ENCODE peak calls at places on chromosome 20, in five cellular contexts. V is stimulated activated CD4-positive, alpha-beta T cell treated with anti-CD3 and anti-CD28 coated beads, TNF-alpha, amount 100 ng/mL, for 4 hours; E is fibroblast of pulmonary artery; F is mesendoderm; J is A549. K is an unnamed sample.

GRCh38 chr20:32207626-32208498 is at the start of the genes PLAGL2 and POFUT1:
- DNase-seq in V (peak; percentile 88), E (peak; percentile 86), F (peak; percentile 87), J (peak; percentile 85), K (peak; percentile 89)

GRCh38 chr20:43187476-43188233 is 2.1 kb downstream of the PTPRT start:
- DNase-seq in V (peak; percentile 20), E (peak; percentile 71), F (peak; percentile 52), J (peak; percentile 63), K (peak; percentile 84)

GRCh38 chr20:44309763-44310663 is 989 bp downstream of the FITM2 start:
- DNase-seq in V (no peak), E (peak; percentile 74), F (peak; percentile 74), J (no peak), K (peak; percentile 66)

GRCh38 chr20:54257090-54257816 is 49.4 kb downstream of the PFDN4 start:
- DNase-seq in V (no peak), E (peak; percentile 95), F (peak; percentile 83), J (no peak), K (peak; percentile 86)

GRCh38 chr20:43755390-43755789 is 28.6 kb upstream of the GTSF1L start:
- DNase-seq in V (no peak), E (peak; percentile 70), F (no peak), J (no peak), K (no peak)

GRCh38 chr20:43003318-43003928 is 186.3 kb downstream of the PTPRT start:
- DNase-seq in V (no peak), E (no peak), F (no peak), J (no peak), K (no peak)

GRCh38 chr20:9103955-9104354 is 35.1 kb downstream of the PLCB4 start:
- DNase-seq in V (no peak), E (no peak), F (no peak), J (peak; percentile 42), K (no peak)

GRCh38 chr20:62784497-62784896 is 11.8 kb upstream of the MRGBP start:
- DNase-seq in V (no peak), E (no peak), F (no peak), J (no peak), K (no peak)

GRCh38 chr20:19336601-19337000 is 124.2 kb downstream of the SLC24A3 start:
- DNase-seq in V (no peak), E (no peak), F (no peak), J (no peak), K (no peak)

GRCh38 chr20:34951652-34952051 is 4.0 kb downstream of the GSS start:
- DNase-seq in V (no peak), E (no peak), F (no peak), J (no peak), K (no peak)

GRCh38 chr20:8571660-8572059 is 439.6 kb downstream of the PLCB1 start:
- DNase-seq in V (no peak), E (no peak), F (no peak), J (no peak), K (no peak)

GRCh38 chr20:54470697-54471096 is 4.7 kb upstream of the DOK5 start:
- DNase-seq in V (no peak), E (no peak), F (no peak), J (no peak), K (no peak)

GRCh38 chr20:371755-372542 is 8.6 kb upstream of the TRIB3 start:
- DNase-seq in V (no peak), E (peak; percentile 96), F (peak; percentile 69), J (peak; percentile 96), K (peak; percentile 85)

GRCh38 chr20:47311211-47311610 is 45.3 kb downstream of the ZMYND8 start:
- DNase-seq in V (no peak), E (no peak), F (no peak), J (no peak), K (no peak)

GRCh38 chr20:63325021-63325471 is 32.1 kb downstream of the COL20A1 start:
- DNase-seq in V (no peak), E (no peak), F (no peak), J (no peak), K (no peak)

GRCh38 chr20:24723953-24724352 is 225.1 kb upstream of the CST7 start:
- DNase-seq in V (no peak), E (no peak), F (no peak), J (no peak), K (peak; percentile 46)

GRCh38 chr20:51643390-51643789 is 100.9 kb upstream of the NFATC2 start:
- DNase-seq in V (no peak), E (no peak), F (no peak), J (no peak), K (no peak)

GRCh38 chr20:23528867-23529431 is 38.0 kb downstream of the CST8 start:
- DNase-seq in V (no peak), E (no peak), F (no peak), J (peak; percentile 12), K (peak; percentile 60)

GRCh38 chr20:64049060-64049886 is at the start of gene SOX18:
- DNase-seq in V (no peak), E (peak; percentile 34), F (peak; percentile 69), J (peak; percentile 59), K (no peak)

GRCh38 chr20:53040678-53041674 is 68.8 kb downstream of the TSHZ2 start:
- DNase-seq in V (no peak), E (no peak), F (peak; percentile 13), J (no peak), K (no peak)

GRCh38 chr20:44479643-44480042 is 4.0 kb downstream of the TTPAL start:
- DNase-seq in V (no peak), E (no peak), F (no peak), J (no peak), K (no peak)

GRCh38 chr20:44701116-44701865 is 13.9 kb upstream of the CCN5 start:
- DNase-seq in V (no peak), E (no peak), F (peak; percentile 71), J (no peak), K (no peak)

GRCh38 chr20:58109126-58109880 is 119.2 kb downstream of the ANKRD60 start:
- DNase-seq in V (no peak), E (peak; percentile 14), F (no peak), J (peak; percentile 50), K (no peak)

GRCh38 chr20:59737073-59737691 is 132.8 kb downstream of the PHACTR3 start:
- DNase-seq in V (no peak), E (no peak), F (no peak), J (no peak), K (no peak)

GRCh38 chr20:63737940-63738686 is 1.5 kb upstream of the SLC2A4RG start:
- DNase-seq in V (no peak), E (no peak), F (no peak), J (no peak), K (peak; percentile 62)

GRCh38 chr20:52959125-52959524 is 13.0 kb upstream of the TSHZ2 start:
- DNase-seq in V (no peak), E (no peak), F (peak; percentile 37), J (peak; percentile 20), K (peak; percentile 63)

GRCh38 chr20:645318-646106 is 7.5 kb downstream of the SRXN1 start:
- DNase-seq in V (peak; percentile 54), E (peak; percentile 69), F (peak; percentile 86), J (peak; percentile 87), K (peak; percentile 93)

GRCh38 chr20:1800180-1800579 is 95.0 kb upstream of the SIRPA start:
- DNase-seq in V (no peak), E (no peak), F (no peak), J (no peak), K (no peak)

GRCh38 chr20:49230575-49231211 is 11.5 kb downstream of the DDX27 start:
- DNase-seq in V (no peak), E (no peak), F (peak; percentile 87), J (no peak), K (peak; percentile 98)

GRCh38 chr20:42308980-42309524 is 690.9 kb upstream of the CHD6 start:
- DNase-seq in V (no peak), E (no peak), F (no peak), J (no peak), K (no peak)

GRCh38 chr20:46811328-46812084 is 83.1 kb upstream of the EYA2 start:
- DNase-seq in V (no peak), E (no peak), F (no peak), J (no peak), K (peak; percentile 46)

GRCh38 chr20:1816384-1817381 is 78.5 kb upstream of the SIRPA start:
- DNase-seq in V (no peak), E (peak; percentile 85), F (no peak), J (peak; percentile 55), K (peak; percentile 44)

GRCh38 chr20:38799248-38799647 is 6.2 kb upstream of the PPP1R16B start:
- DNase-seq in V (no peak), E (peak; percentile 32), F (no peak), J (no peak), K (no peak)

GRCh38 chr20:43911066-43911465 is 3.6 kb upstream of the TOX2 start:
- DNase-seq in V (no peak), E (peak; percentile 90), F (peak; percentile 48), J (peak; percentile 37), K (peak; percentile 57)

GRCh38 chr20:34642009-34642408 is 34.9 kb downstream of the PIGU start:
- DNase-seq in V (no peak), E (no peak), F (no peak), J (no peak), K (no peak)

GRCh38 chr20:63463400-63464288 is 8.8 kb downstream of the KCNQ2 start:
- DNase-seq in V (no peak), E (no peak), F (no peak), J (no peak), K (no peak)

GRCh38 chr20:41654884-41655283 is 36.7 kb upstream of the CHD6 start:
- DNase-seq in V (no peak), E (peak; percentile 44), F (peak; percentile 58), J (no peak), K (peak; percentile 73)

GRCh38 chr20:18363708-18364107 is 75.4 kb downstream of the ZNF133 start:
- DNase-seq in V (no peak), E (no peak), F (no peak), J (no peak), K (no peak)

GRCh38 chr20:3173582-3174441 is 463 bp upstream of the LZTS3 start:
- DNase-seq in V (peak; percentile 93), E (peak; percentile 75), F (peak; percentile 93), J (peak; percentile 78), K (peak; percentile 93)

GRCh38 chr20:46810442-46811327 is 84.0 kb upstream of the EYA2 start:
- DNase-seq in V (no peak), E (no peak), F (no peak), J (no peak), K (peak; percentile 52)